ENCODE peak calls at places on chromosomes 3 and 15, in six cellular contexts. P is activated T-helper 1 cell treated with anti-CD3 and anti-CD28 coated beads, Interleukin-2, amount 50 U/mL, for 16 hours; X is NCI-H524 treated with DMSO at 0.1 percent for 48 hours; K is NT2/D1; E is spleen; U is thoracic aorta. Q is an unnamed sample.

GRCh38 chr3:120173056-120173675 is 78.9 kb upstream of the GSK3B start:
- DNase-seq in P (no peak), X (no peak), K (no peak), E (no peak), U (no peak), Q (no peak)

GRCh38 chr15:95127356-95127755 is 896.0 kb downstream of the MCTP2 start:
- DNase-seq in P (no peak), X (no peak), K (no peak), E (no peak), U (no peak), Q (no peak)

GRCh38 chr15:92158426-92158825 is 235.3 kb upstream of the ST8SIA2 start:
- DNase-seq in P (no peak), X (no peak), K (peak), E (no peak), U (no peak), Q (no peak)

GRCh38 chr3:150165396-150166094 is 194.8 kb upstream of the PFN2 start:
- DNase-seq in P (no peak), X (no peak), K (peak), E (no peak), U (no peak), Q (no peak)

GRCh38 chr3:46705751-46706572 is 4.8 kb downstream of the TMIE start:
- DNase-seq in P (no peak), X (no peak), K (peak), E (peak), U (no peak), Q (no peak)

GRCh38 chr3:52650437-52650836 is 35.3 kb downstream of the PBRM1 start:
- DNase-seq in P (no peak), X (no peak), K (no peak), E (no peak), U (no peak), Q (no peak)

GRCh38 chr15:65069779-65070546 is 2.2 kb upstream of the RASL12 start:
- DNase-seq in P (no peak), X (no peak), K (no peak), E (no peak), U (no peak), Q (no peak)

GRCh38 chr3:24510030-24510648 is 15.5 kb upstream of the THRB start:
- DNase-seq in P (no peak), X (no peak), K (no peak), E (no peak), U (no peak), Q (no peak)

GRCh38 chr3:89072671-89073070 is 34.8 kb upstream of the EPHA3 start:
- DNase-seq in P (no peak), X (no peak), K (no peak), E (no peak), U (no peak), Q (no peak)

GRCh38 chr3:125141596-125142417 is 70.7 kb downstream of the SLC12A8 start:
- DNase-seq in P (peak), X (peak), K (no peak), E (peak), U (no peak), Q (no peak)